ENCODE peak calls at places on chromosomes 13 and 19, in four cellular contexts. O, E, S and R are unnamed samples.

GRCh38 chr13:24623141-24623665 is 57.0 kb upstream of the ATP12A start:
- DNase-seq in O (no peak), E (no peak), S (no peak), R (no peak)

GRCh38 chr13:46572758-46573384 is 19.9 kb downstream of the LRCH1 start:
- DNase-seq in O (no peak), E (no peak), S (no peak), R (no peak)

GRCh38 chr19:12837225-12837624 is 1.1 kb upstream of the MAST1 start:
- DNase-seq in O (no peak), E (no peak), S (no peak), R (no peak)

GRCh38 chr19:979318-979741 is 4.8 kb upstream of the WDR18 start:
- DNase-seq in O (no peak), E (no peak), S (no peak), R (no peak)

GRCh38 chr19:1302534-1303239 is 17.0 kb downstream of the EFNA2 start:
- DNase-seq in O (no peak), E (no peak), S (peak; percentile 85), R (no peak)

GRCh38 chr19:3133793-3134116 is 2.1 kb upstream of the GNA15 start:
- DNase-seq in O (no peak), E (no peak), S (no peak), R (no peak)

GRCh38 chr19:34989248-34989797 is 10.8 kb upstream of the GRAMD1A start:
- DNase-seq in O (no peak), E (no peak), S (no peak), R (no peak)

GRCh38 chr13:38648912-38649311 is 38.0 kb upstream of the FREM2 start:
- DNase-seq in O (no peak), E (no peak), S (no peak), R (no peak)

GRCh38 chr19:6292006-6292405 is 12.2 kb upstream of the MLLT1 start:
- DNase-seq in O (no peak), E (no peak), S (peak; percentile 26), R (no peak)

GRCh38 chr19:34649886-34650543 is 26.9 kb downstream of the SCGB2B2 start:
- DNase-seq in O (no peak), E (no peak), S (no peak), R (no peak)

GRCh38 chr19:14138576-14139265 is 2.3 kb upstream of the ASF1B start:
- DNase-seq in O (no peak), E (no peak), S (no peak), R (no peak)

GRCh38 chr19:51698296-51698695 is 5.2 kb downstream of the SPACA6 start:
- DNase-seq in O (no peak), E (no peak), S (no peak), R (no peak)

GRCh38 chr13:48318014-48318713 is 14.6 kb downstream of the RB1 start:
- DNase-seq in O (no peak), E (no peak), S (no peak), R (peak; percentile 46)

GRCh38 chr13:73776137-73776785 is 357.9 kb downstream of the KLF12 start:
- DNase-seq in O (no peak), E (no peak), S (no peak), R (no peak)

GRCh38 chr13:113586661-113587479 is 2.3 kb downstream of the TFDP1 start:
- DNase-seq in O (no peak), E (peak; percentile 7), S (no peak), R (peak; percentile 36)

GRCh38 chr13:79647518-79647917 is 166.6 kb downstream of the NDFIP2 start:
- DNase-seq in O (no peak), E (no peak), S (no peak), R (no peak)

GRCh38 chr13:43894438-43894837 is 14.7 kb downstream of the LACC1 start:
- DNase-seq in O (no peak), E (no peak), S (no peak), R (no peak)

GRCh38 chr19:36198116-36198515 is 16.3 kb downstream of the ZNF565 start:
- DNase-seq in O (no peak), E (no peak), S (no peak), R (no peak)

GRCh38 chr19:19528721-19529490 is at the start of gene YJEFN3:
- DNase-seq in O (no peak), E (no peak), S (peak; percentile 61), R (no peak)

GRCh38 chr19:43699506-43700367 is 16.1 kb upstream of the IRGC start:
- DNase-seq in O (no peak), E (peak; percentile 55), S (peak; percentile 91), R (peak; percentile 63)

GRCh38 chr19:1365964-1366695 is 17.6 kb upstream of the NDUFS7 start:
- DNase-seq in O (no peak), E (no peak), S (no peak), R (no peak)

GRCh38 chr19:31340059-31341025 is 8.9 kb downstream of the TSHZ3 start:
- DNase-seq in O (no peak), E (peak; percentile 56), S (no peak), R (no peak)

GRCh38 chr19:1069009-1069779 is 2.2 kb downstream of the ARHGAP45 start:
- DNase-seq in O (no peak), E (no peak), S (no peak), R (peak; percentile 83)

GRCh38 chr19:31438401-31439269 is 89.4 kb upstream of the TSHZ3 start:
- DNase-seq in O (no peak), E (no peak), S (no peak), R (no peak)

GRCh38 chr13:31887311-31887710 is 144.3 kb upstream of the FRY start:
- DNase-seq in O (no peak), E (no peak), S (no peak), R (no peak)

GRCh38 chr19:3895788-3896187 is 15.3 kb downstream of the ATCAY start:
- DNase-seq in O (no peak), E (no peak), S (no peak), R (no peak)

GRCh38 chr19:5547881-5548280 is 19.9 kb downstream of the TINCR start:
- DNase-seq in O (no peak), E (no peak), S (peak; percentile 53), R (no peak)

GRCh38 chr13:113759525-113760137 is 605 bp downstream of the TMEM255B start:
- DNase-seq in O (no peak), E (peak; percentile 22), S (peak; percentile 58), R (peak; percentile 56)

GRCh38 chr13:26967119-26968038 is 204.2 kb downstream of the USP12 start:
- DNase-seq in O (no peak), E (peak; percentile 30), S (no peak), R (no peak)

GRCh38 chr13:72379581-72379980 is 347.8 kb downstream of the MZT1 start:
- DNase-seq in O (no peak), E (no peak), S (no peak), R (no peak)

GRCh38 chr13:48532473-48533206 is at the start of gene RCBTB2:
- DNase-seq in O (peak; percentile 97), E (peak; percentile 99), S (peak; percentile 99), R (peak; percentile 100)

GRCh38 chr13:112059457-112060317 is 7.3 kb upstream of the SOX1 start:
- DNase-seq in O (no peak), E (no peak), S (peak; percentile 63), R (no peak)

DNA sequence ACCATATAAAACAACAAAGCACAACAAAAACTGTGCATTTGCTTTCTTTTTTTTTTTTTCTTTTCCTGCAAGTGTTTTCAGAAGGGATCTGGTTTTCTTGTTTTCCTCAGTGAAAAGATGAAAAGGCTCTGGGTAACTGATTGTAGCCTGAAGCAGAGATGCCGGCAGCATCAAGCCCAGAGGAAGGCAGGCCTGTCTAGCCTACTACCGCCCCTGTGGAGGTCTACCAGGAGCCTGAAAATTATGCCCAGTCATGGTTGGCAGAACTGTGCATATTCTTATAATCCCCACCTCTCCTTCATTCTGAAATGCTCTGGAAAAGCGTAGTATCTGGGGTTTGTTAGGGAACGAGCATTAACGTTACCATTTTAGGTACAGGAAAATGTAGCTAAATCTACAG is 32.6 kb upstream of the MEDAG start:
- DNase-seq in O (no peak), E (no peak), S (peak; percentile 16), R (no peak)
- H3K4me1 ChIP-seq in O (peaks cover 62% of the 10 kb centered on the region), E (peaks cover 20% of the 10 kb centered on the region), S (peaks cover 19% of the 10 kb centered on the region), R (peaks cover 5% of the 10 kb centered on the region)

GRCh38 chr19:9352505-9352904 is 10.3 kb upstream of the ZNF177 start:
- DNase-seq in O (no peak), E (no peak), S (no peak), R (no peak)

GRCh38 chr19:9345005-9345404 is 17.8 kb upstream of the ZNF177 start:
- DNase-seq in O (no peak), E (no peak), S (no peak), R (no peak)

GRCh38 chr19:9348671-9349070 is 14.1 kb upstream of the ZNF177 start:
- DNase-seq in O (no peak), E (no peak), S (no peak), R (no peak)

GRCh38 chr19:9353011-9353410 is 9.8 kb upstream of the ZNF177 start:
- DNase-seq in O (no peak), E (no peak), S (no peak), R (no peak)

GRCh38 chr19:9348253-9348652 is 14.6 kb upstream of the ZNF177 start:
- DNase-seq in O (no peak), E (no peak), S (no peak), R (no peak)
- H3K9me3 ChIP-seq in O (no peaks in the 10 kb centered on the region), E (peaks cover 85% of the 10 kb centered on the region), S (peaks cover 57% of the 10 kb centered on the region), R (peaks cover 19% of the 10 kb centered on the region)

DNA sequence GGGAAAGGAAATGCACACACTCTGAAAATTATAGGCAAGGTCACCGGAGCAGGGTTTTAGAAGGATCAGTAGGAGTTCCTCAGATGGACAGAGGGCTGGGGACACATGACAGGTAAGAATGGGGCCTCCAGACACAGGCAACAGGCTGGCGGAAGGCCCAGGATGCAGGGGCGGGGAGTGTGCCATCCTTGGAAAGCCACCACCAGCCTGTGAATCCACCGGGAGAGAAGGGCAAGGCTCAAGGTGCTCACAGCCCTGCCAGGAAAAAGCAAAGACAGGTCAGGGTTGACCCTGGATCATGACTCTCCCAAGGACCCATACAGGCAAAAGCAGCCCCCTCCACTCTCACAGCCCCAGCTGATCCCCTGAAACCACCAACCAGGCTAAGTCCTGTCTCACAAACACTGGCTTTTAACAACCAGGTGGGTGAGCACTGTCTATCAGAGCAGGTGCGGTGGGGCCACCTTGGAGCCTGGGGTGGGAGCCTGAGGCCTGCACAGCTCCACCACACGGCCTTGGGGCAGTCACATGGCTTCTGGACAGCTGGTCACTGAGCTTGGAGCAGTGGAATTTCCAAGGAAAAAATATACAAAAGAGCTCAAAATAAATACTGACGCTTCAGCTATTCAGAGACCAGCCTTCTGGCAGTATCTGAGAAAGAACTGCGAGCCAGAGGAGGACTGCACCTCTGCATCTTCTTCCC is 35.2 kb upstream of the ISYNA1 start:
- DNase-seq in O (no peak), E (no peak), S (no peak), R (no peak)
- H3K27ac ChIP-seq in O (peak overlapping the region; percentile 29), E (peak overlapping the region; percentile 7), S (no peak overlapping the region), R (no peak overlapping the region)

GRCh38 chr19:41332468-41332867 is 21.3 kb downstream of the TGFB1 start:
- DNase-seq in O (no peak), E (no peak), S (no peak), R (no peak)

GRCh38 chr19:41330946-41331678 is 21.1 kb downstream of the CCDC97 start:
- DNase-seq in O (no peak), E (no peak), S (no peak), R (no peak)

GRCh38 chr19:41332000-41332399 is 21.7 kb downstream of the TGFB1 start:
- DNase-seq in O (no peak), E (no peak), S (no peak), R (no peak)

GRCh38 chr19:41328818-41329220 is 18.8 kb downstream of the CCDC97 start:
- DNase-seq in O (no peak), E (no peak), S (no peak), R (no peak)

DNA sequence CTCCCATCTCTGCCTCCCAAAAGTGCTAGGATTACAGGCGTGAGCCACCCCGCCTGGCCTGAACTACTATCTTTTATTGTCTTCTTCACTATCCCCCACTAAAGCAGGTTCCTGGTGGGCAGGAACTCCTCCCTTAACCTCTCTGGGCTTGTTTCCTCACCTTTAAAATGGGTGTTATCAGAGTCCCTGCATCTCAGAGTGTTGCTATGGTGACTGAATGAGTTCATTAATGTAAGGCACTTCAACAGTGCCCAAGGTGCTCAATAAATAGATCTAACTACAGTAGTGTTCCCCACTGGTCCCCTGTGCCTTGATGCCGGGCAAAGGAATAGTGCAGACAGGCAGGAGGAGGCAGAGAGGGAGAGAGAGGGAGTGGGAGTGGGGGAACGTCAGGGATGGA is 20.5 kb downstream of the CCDC97 start:
- DNase-seq in O (no peak), E (no peak), S (no peak), R (no peak)
- H3K4me1 ChIP-seq in O (peaks cover 38% of the 10 kb centered on the region), E (peaks cover 17% of the 10 kb centered on the region), S (peaks cover 5% of the 10 kb centered on the region), R (no peaks in the 10 kb centered on the region)